ENCODE peak calls at places on chromosomes 11 and 22, in seven cellular contexts. Q is type B pancreatic cell; I is NCI-H510A treated with DMSO at 0.1 percent for 48 hours; K is stimulated activated CD4-positive, alpha-beta T cell treated with anti-CD3 and anti-CD28 coated beads, Interleukin-1b, Interleukin-23, amount 100 ng/mL, for 48 hours; Z is DMS153; A is transverse colon; C is NCI-H1694. V is an unnamed sample.

GRCh38 chr22:18968011-18968749 is 32.1 kb upstream of the PRODH start:
- DNase-seq in Q (no peak), K (no peak), I (no peak), A (no peak), C (no peak), Z (no peak), V (peak; percentile 30)

GRCh38 chr11:74366576-74366975 is 31.7 kb downstream of the PGM2L1 start:
- DNase-seq in Q (no peak), C (no peak), K (no peak), A (no peak), Z (no peak), I (no peak), V (no peak)

GRCh38 chr22:28116261-28116673 is 197.2 kb upstream of the PITPNB start:
- DNase-seq in K (no peak), A (peak; percentile 14), Q (no peak), I (no peak), Z (no peak), C (no peak), V (no peak)

GRCh38 chr11:36394926-36395325 is 98.8 kb downstream of the PRR5L start:
- DNase-seq in C (no peak), Q (no peak), I (no peak), A (no peak), K (no peak), Z (no peak), V (no peak)

GRCh38 chr11:104547996-104548661 is 350.1 kb downstream of the CASP12 start:
- DNase-seq in K (no peak), Z (peak; percentile 24), C (no peak), A (no peak), I (no peak), Q (no peak), V (no peak)

GRCh38 chr22:47337161-47337621 is 574.7 kb downstream of the TBC1D22A start:
- DNase-seq in K (no peak), C (no peak), Z (peak; percentile 88), A (peak; percentile 14), I (peak; percentile 47), Q (no peak), V (no peak)

GRCh38 chr11:8699903-8700302 is 17.3 kb downstream of the RPL27A start:
- DNase-seq in Z (peak; percentile 13), C (no peak), A (peak; percentile 33), K (no peak), Q (no peak), I (no peak), V (no peak)

GRCh38 chr11:111185259-111185658 is 60.3 kb upstream of the POU2AF2 start:
- DNase-seq in A (no peak), C (no peak), I (no peak), K (no peak), Z (no peak), Q (no peak), V (no peak)

GRCh38 chr11:65381721-65382035 is 768 bp downstream of the SLC25A45 start:
- DNase-seq in K (no peak), Z (no peak), Q (no peak), C (no peak), I (peak; percentile 88), A (no peak), V (no peak)

GRCh38 chr11:118694771-118695170 is 15.3 kb upstream of the TREH start:
- DNase-seq in Q (no peak), K (no peak), C (no peak), Z (no peak), I (no peak), A (no peak), V (no peak)

V was measured in activated CD4-positive, alpha-beta memory T cell treated with anti-CD3 and anti-CD28 coated beads for 36 hours.